ENCODE peak calls at places on chromosomes 2 and 18, in five cellular contexts. J is psoas muscle, Q is PC-9, F is neural progenitor cell, V is aorta. U is an unnamed sample.

GRCh38 chr18:56799756-56800155 is 148.6 kb downstream of the WDR7 start:
- DNase-seq in J (no peak), Q (no peak), F (no peak), V (no peak), U (no peak)

GRCh38 chr2:207283356-207283755 is 117.6 kb upstream of the KLF7 start:
- DNase-seq in J (peak; percentile 57), Q (no peak), F (peak; percentile 13), V (peak; percentile 77), U (peak; percentile 23)

GRCh38 chr2:26460613-26461031 is 17.3 kb downstream of the OTOF start:
- DNase-seq in J (peak; percentile 47), Q (no peak), F (no peak), V (no peak), U (no peak)

GRCh38 chr18:23453657-23454011 is 547 bp downstream of the RIOK3 start:
- DNase-seq in J (no peak), Q (no peak), F (no peak), V (no peak), U (no peak)

GRCh38 chr2:216606551-216607527 is 26.4 kb upstream of the IGFBP2 start:
- DNase-seq in J (no peak), Q (no peak), F (peak; percentile 86), V (no peak), U (no peak)

GRCh38 chr2:26299488-26300092 is 46.4 kb upstream of the SELENOI start:
- DNase-seq in J (no peak), Q (peak; percentile 82), F (peak; percentile 67), V (no peak), U (no peak)

GRCh38 chr2:233831861-233832260 is 22.5 kb downstream of the HJURP start:
- DNase-seq in J (no peak), Q (no peak), F (no peak), V (peak; percentile 13), U (no peak)

GRCh38 chr18:62485684-62486083 is 37.1 kb upstream of the ZCCHC2 start:
- DNase-seq in J (no peak), Q (peak; percentile 98), F (no peak), V (no peak), U (no peak)

GRCh38 chr2:173002751-173003541 is 72.7 kb upstream of the MAP3K20 start:
- DNase-seq in J (no peak), Q (no peak), F (no peak), V (no peak), U (no peak)

GRCh38 chr2:181319291-181319690 is 137.9 kb upstream of the ITGA4 start:
- DNase-seq in J (no peak), Q (no peak), F (no peak), V (no peak), U (no peak)

GRCh38 chr2:65869286-65869685 is 436.9 kb upstream of the SPRED2 start:
- DNase-seq in J (no peak), Q (no peak), F (no peak), V (no peak), U (no peak)

GRCh38 chr18:7750966-7751365 is 183.8 kb downstream of the PTPRM start:
- DNase-seq in J (no peak), Q (no peak), F (no peak), V (no peak), U (no peak)

GRCh38 chr18:7748252-7749000 is 181.3 kb downstream of the PTPRM start:
- DNase-seq in J (no peak), Q (no peak), F (no peak), V (no peak), U (no peak)

GRCh38 chr18:7749510-7749981 is 182.4 kb downstream of the PTPRM start:
- DNase-seq in J (no peak), Q (no peak), F (no peak), V (no peak), U (no peak)

GRCh38 chr18:7749001-7749391 is 181.9 kb downstream of the PTPRM start:
- DNase-seq in J (no peak), Q (no peak), F (no peak), V (no peak), U (no peak)

GRCh38 chr18:7750095-7750663 is 183.1 kb downstream of the PTPRM start:
- DNase-seq in J (no peak), Q (no peak), F (no peak), V (no peak), U (no peak)
- H3K4me1 ChIP-seq in J (peaks cover 52% of the 10 kb centered on the region), Q (no peaks in the 10 kb centered on the region), F (peaks cover 30% of the 10 kb centered on the region), V (no peaks in the 10 kb centered on the region), U (peaks cover 51% of the 10 kb centered on the region)

DNA sequence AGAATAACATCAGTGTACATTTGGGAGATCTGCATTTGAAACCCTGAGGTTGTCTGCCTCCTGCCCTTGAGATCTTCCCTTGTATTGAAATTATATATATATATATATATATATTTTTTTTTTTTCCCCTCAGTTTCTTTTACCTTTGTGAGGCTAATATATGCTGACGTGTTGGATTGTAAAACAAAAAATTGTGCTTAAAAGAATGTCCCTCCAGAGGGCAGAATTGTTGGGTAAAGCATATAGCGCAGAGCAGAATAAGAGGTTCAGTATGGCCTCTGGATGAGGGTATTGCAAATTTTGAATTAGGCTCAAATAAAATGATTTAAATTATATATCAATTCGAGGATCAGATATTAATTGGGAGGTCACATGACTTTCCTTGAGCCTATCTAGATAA is 12.4 kb downstream of the NABP1 start:
- DNase-seq in J (no peak), Q (no peak), F (no peak), V (no peak), U (no peak)
- H3K27ac ChIP-seq in J (no peak overlapping the region), Q (peak overlapping the region; percentile 87), F (no peak overlapping the region), V (no peak overlapping the region), U (no peak overlapping the region)

GRCh38 chr2:176789751-176790150 is 422.8 kb upstream of the HNRNPA3 start:
- DNase-seq in J (no peak), Q (no peak), F (no peak), V (no peak), U (no peak)
- H3K4me3 ChIP-seq in J (no peak overlapping the region), Q (no peak overlapping the region), F (no peak overlapping the region), V (no peak overlapping the region), U (no peak overlapping the region)

GRCh38 chr2:11752906-11753305 is 6.5 kb downstream of the LPIN1 start:
- DNase-seq in J (no peak), Q (no peak), F (no peak), V (no peak), U (no peak)
- H3K4me1 ChIP-seq in J (peaks cover 90% of the 10 kb centered on the region), Q (peaks cover 73% of the 10 kb centered on the region), F (peaks cover 29% of the 10 kb centered on the region), V (peaks cover 4% of the 10 kb centered on the region), U (peaks cover 83% of the 10 kb centered on the region)

DNA sequence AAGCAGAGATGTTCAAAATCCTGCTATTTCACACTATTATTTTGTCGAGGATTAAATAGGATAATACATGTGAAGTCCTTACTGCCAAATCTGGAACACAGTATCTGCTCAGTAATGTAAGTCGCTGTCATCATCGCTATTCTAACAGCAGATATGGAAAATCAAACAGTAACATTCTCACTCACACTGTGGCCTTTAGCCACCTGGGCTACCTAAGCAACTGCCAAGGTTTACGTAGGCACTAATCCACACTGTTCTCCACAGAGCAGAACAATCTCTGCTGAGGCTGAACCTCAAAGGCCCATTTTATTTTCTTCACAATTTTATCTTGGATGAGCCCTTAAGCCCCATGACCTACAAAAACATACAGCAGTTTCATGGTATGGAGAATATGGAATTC is 5.8 kb upstream of the TMSB10 start:
- DNase-seq in J (no peak), Q (no peak), F (no peak), V (no peak), U (no peak)
- H3K27ac ChIP-seq in J (no peak overlapping the region), Q (no peak overlapping the region), F (no peak overlapping the region), V (no peak overlapping the region), U (no peak overlapping the region)

GRCh38 chr2:197297772-197298318 is 12.7 kb downstream of the ANKRD44 start:
- DNase-seq in J (no peak), Q (no peak), F (no peak), V (no peak), U (no peak)
- H3K4me3 ChIP-seq in J (no peak overlapping the region), Q (no peak overlapping the region), F (no peak overlapping the region), V (no peak overlapping the region), U (no peak overlapping the region)

DNA sequence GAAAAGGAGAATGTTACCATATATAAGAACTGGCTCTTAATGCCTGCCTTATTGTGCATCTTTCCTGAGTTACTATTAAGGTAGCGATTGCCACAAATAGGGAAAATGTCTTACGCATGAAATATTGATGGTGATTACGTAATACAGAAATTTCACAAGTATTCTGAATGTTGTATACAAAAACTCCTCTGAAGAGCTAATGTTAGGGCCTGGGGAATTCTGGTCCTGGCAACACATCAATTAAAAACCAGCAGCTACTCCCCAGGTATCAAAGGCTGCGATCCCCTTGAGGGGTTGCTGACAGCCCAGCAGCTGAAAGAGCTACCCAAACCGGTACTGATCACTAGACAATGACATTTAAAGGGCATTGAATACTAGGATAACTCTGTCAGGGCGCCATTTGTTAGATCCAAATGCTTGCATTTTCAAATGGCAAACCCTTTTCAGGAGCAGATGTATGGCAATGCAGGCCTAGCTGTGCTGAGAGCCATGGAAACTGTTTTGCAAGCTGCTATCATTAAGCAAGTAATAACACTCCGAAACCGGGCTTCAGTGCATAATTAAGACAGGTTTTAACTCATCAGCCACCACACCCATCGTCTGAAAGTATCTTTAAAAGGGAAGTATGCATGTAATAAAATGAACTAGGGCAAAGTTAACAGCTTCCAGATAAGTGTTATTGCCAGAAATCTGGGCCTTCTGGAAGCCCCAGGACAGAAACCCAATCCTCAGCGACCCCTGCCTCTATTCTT is 78.4 kb downstream of the CLHC1 start:
- DNase-seq in J (no peak), Q (peak; percentile 52), F (no peak), V (no peak), U (no peak)
- H3K4me1 ChIP-seq in J (peaks cover 10% of the 10 kb centered on the region), Q (peaks cover 75% of the 10 kb centered on the region), F (peaks cover 37% of the 10 kb centered on the region), V (peaks cover 11% of the 10 kb centered on the region), U (peaks cover 32% of the 10 kb centered on the region)

DNA sequence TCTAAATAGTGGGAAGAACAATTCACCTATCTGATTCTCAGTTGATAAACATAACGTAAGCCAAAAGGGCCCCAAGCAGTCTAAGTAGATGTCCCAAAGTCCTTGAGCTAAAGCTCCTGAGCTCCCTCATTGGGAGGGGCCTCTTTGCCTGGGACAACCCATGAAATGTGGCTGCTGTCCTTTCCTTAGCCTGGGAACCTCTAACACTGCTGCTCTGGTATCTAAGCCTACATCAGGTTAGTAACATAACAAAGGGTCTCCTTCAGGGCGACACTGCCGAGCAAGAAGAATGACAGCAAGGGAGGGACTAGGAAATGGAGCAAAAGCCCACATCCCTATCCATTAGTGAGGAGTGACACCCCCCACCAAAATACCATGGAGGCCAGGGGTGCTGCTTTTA is 98.3 kb downstream of the MAPRE2 start:
- DNase-seq in J (no peak), Q (no peak), F (no peak), V (no peak), U (no peak)
- H3K27ac ChIP-seq in J (no peak overlapping the region), Q (no peak overlapping the region), F (no peak overlapping the region), V (no peak overlapping the region), U (peak overlapping the region; percentile 16)